ENCODE peak calls at places on chromosomes 16 and 17, in eight cellular contexts. One of them, this sample, is unnamed.

GRCh38 chr17:82720204-82720603 is 3.7 kb downstream of the FN3KRP start:
- DNase-seq in activated CD4-positive, alpha-beta T cell treated with anti-CD3 and anti-CD28 coated beads, Interleukin-2, amount 10 ng/mL, durations not matched to agents 7 days and 5 days: no peak
- DNase-seq in fibroblast of mammary gland: no peak
- DNase-seq in stomach: no peak
- DNase-seq in GM04503: no peak
- DNase-seq in HTR-8/SVneo: no peak
- DNase-seq in heart left ventricle: no peak
- DNase-seq in skeletal muscle cell: no peak
- DNase-seq in this sample: no peak

GRCh38 chr16:59249049-59249448 is 514.9 kb upstream of the GOT2 start:
- DNase-seq in activated CD4-positive, alpha-beta T cell treated with anti-CD3 and anti-CD28 coated beads, Interleukin-2, amount 10 ng/mL, durations not matched to agents 7 days and 5 days: no peak
- DNase-seq in fibroblast of mammary gland: no peak
- DNase-seq in stomach: no peak
- DNase-seq in GM04503: no peak
- DNase-seq in HTR-8/SVneo: no peak
- DNase-seq in heart left ventricle: no peak
- DNase-seq in skeletal muscle cell: no peak
- DNase-seq in this sample: no peak

GRCh38 chr17:82815790-82816305 is 24.0 kb downstream of the ZNF750 start:
- DNase-seq in activated CD4-positive, alpha-beta T cell treated with anti-CD3 and anti-CD28 coated beads, Interleukin-2, amount 10 ng/mL, durations not matched to agents 7 days and 5 days: no peak
- DNase-seq in fibroblast of mammary gland: no peak
- DNase-seq in stomach: no peak
- DNase-seq in GM04503: no peak
- DNase-seq in HTR-8/SVneo: no peak
- DNase-seq in heart left ventricle: no peak
- DNase-seq in skeletal muscle cell: no peak
- DNase-seq in this sample: no peak

GRCh38 chr17:8859029-8859803 is 8.3 kb downstream of the PIK3R6 start:
- DNase-seq in activated CD4-positive, alpha-beta T cell treated with anti-CD3 and anti-CD28 coated beads, Interleukin-2, amount 10 ng/mL, durations not matched to agents 7 days and 5 days: no peak
- DNase-seq in fibroblast of mammary gland: peak; percentile 96
- DNase-seq in stomach: no peak
- DNase-seq in GM04503: no peak
- DNase-seq in HTR-8/SVneo: peak; percentile 57
- DNase-seq in heart left ventricle: no peak
- DNase-seq in skeletal muscle cell: peak; percentile 48
- DNase-seq in this sample: no peak

GRCh38 chr16:9092963-9093477 is 1.6 kb downstream of the HAPSTR1 start:
- DNase-seq in activated CD4-positive, alpha-beta T cell treated with anti-CD3 and anti-CD28 coated beads, Interleukin-2, amount 10 ng/mL, durations not matched to agents 7 days and 5 days: peak; percentile 41
- DNase-seq in fibroblast of mammary gland: no peak
- DNase-seq in stomach: peak; percentile 55
- DNase-seq in GM04503: no peak
- DNase-seq in HTR-8/SVneo: no peak
- DNase-seq in heart left ventricle: peak; percentile 47
- DNase-seq in skeletal muscle cell: no peak
- DNase-seq in this sample: peak; percentile 79

GRCh38 chr16:9870962-9871361 is 311.3 kb downstream of the GRIN2A start:
- DNase-seq in activated CD4-positive, alpha-beta T cell treated with anti-CD3 and anti-CD28 coated beads, Interleukin-2, amount 10 ng/mL, durations not matched to agents 7 days and 5 days: no peak
- DNase-seq in fibroblast of mammary gland: no peak
- DNase-seq in stomach: no peak
- DNase-seq in GM04503: no peak
- DNase-seq in HTR-8/SVneo: no peak
- DNase-seq in heart left ventricle: no peak
- DNase-seq in skeletal muscle cell: no peak
- DNase-seq in this sample: no peak

GRCh38 chr17:75077490-75078096 is 10.2 kb upstream of the SLC16A5 start:
- DNase-seq in activated CD4-positive, alpha-beta T cell treated with anti-CD3 and anti-CD28 coated beads, Interleukin-2, amount 10 ng/mL, durations not matched to agents 7 days and 5 days: peak; percentile 48
- DNase-seq in fibroblast of mammary gland: no peak
- DNase-seq in stomach: peak; percentile 83
- DNase-seq in GM04503: no peak
- DNase-seq in HTR-8/SVneo: no peak
- DNase-seq in heart left ventricle: peak; percentile 88
- DNase-seq in skeletal muscle cell: no peak
- DNase-seq in this sample: peak; percentile 78

GRCh38 chr16:79988089-79988488 is 387.6 kb upstream of the MAF start:
- DNase-seq in activated CD4-positive, alpha-beta T cell treated with anti-CD3 and anti-CD28 coated beads, Interleukin-2, amount 10 ng/mL, durations not matched to agents 7 days and 5 days: no peak
- DNase-seq in fibroblast of mammary gland: no peak
- DNase-seq in stomach: no peak
- DNase-seq in GM04503: no peak
- DNase-seq in HTR-8/SVneo: no peak
- DNase-seq in heart left ventricle: no peak
- DNase-seq in skeletal muscle cell: no peak
- DNase-seq in this sample: no peak

GRCh38 chr17:49691086-49691676 is 13.3 kb upstream of the SPOP start:
- DNase-seq in activated CD4-positive, alpha-beta T cell treated with anti-CD3 and anti-CD28 coated beads, Interleukin-2, amount 10 ng/mL, durations not matched to agents 7 days and 5 days: no peak
- DNase-seq in fibroblast of mammary gland: peak; percentile 23
- DNase-seq in stomach: no peak
- DNase-seq in GM04503: no peak
- DNase-seq in HTR-8/SVneo: no peak
- DNase-seq in heart left ventricle: peak; percentile 62
- DNase-seq in skeletal muscle cell: no peak
- DNase-seq in this sample: no peak

GRCh38 chr17:47324224-47325020 is 667 bp downstream of the EFCAB13 start:
- DNase-seq in activated CD4-positive, alpha-beta T cell treated with anti-CD3 and anti-CD28 coated beads, Interleukin-2, amount 10 ng/mL, durations not matched to agents 7 days and 5 days: peak; percentile 59
- DNase-seq in fibroblast of mammary gland: peak; percentile 52
- DNase-seq in stomach: peak; percentile 63
- DNase-seq in GM04503: no peak
- DNase-seq in HTR-8/SVneo: peak; percentile 50
- DNase-seq in heart left ventricle: peak; percentile 57
- DNase-seq in skeletal muscle cell: no peak
- DNase-seq in this sample: no peak

GRCh38 chr17:57379237-57380054 is 123.1 kb downstream of the MSI2 start:
- DNase-seq in activated CD4-positive, alpha-beta T cell treated with anti-CD3 and anti-CD28 coated beads, Interleukin-2, amount 10 ng/mL, durations not matched to agents 7 days and 5 days: no peak
- DNase-seq in fibroblast of mammary gland: no peak
- DNase-seq in stomach: no peak
- DNase-seq in GM04503: no peak
- DNase-seq in HTR-8/SVneo: peak; percentile 77
- DNase-seq in heart left ventricle: peak; percentile 43
- DNase-seq in skeletal muscle cell: no peak
- DNase-seq in this sample: no peak

GRCh38 chr16:70703041-70703834 is 17.4 kb upstream of the MTSS2 start:
- DNase-seq in activated CD4-positive, alpha-beta T cell treated with anti-CD3 and anti-CD28 coated beads, Interleukin-2, amount 10 ng/mL, durations not matched to agents 7 days and 5 days: no peak
- DNase-seq in fibroblast of mammary gland: peak; percentile 87
- DNase-seq in stomach: no peak
- DNase-seq in GM04503: peak; percentile 94
- DNase-seq in HTR-8/SVneo: no peak
- DNase-seq in heart left ventricle: peak; percentile 76
- DNase-seq in skeletal muscle cell: peak; percentile 56
- DNase-seq in this sample: no peak

GRCh38 chr17:28712037-28712704 is 483 bp upstream of the PROCA1 start:
- DNase-seq in activated CD4-positive, alpha-beta T cell treated with anti-CD3 and anti-CD28 coated beads, Interleukin-2, amount 10 ng/mL, durations not matched to agents 7 days and 5 days: peak; percentile 70
- DNase-seq in fibroblast of mammary gland: no peak
- DNase-seq in stomach: no peak
- DNase-seq in GM04503: no peak
- DNase-seq in HTR-8/SVneo: no peak
- DNase-seq in heart left ventricle: peak; percentile 66
- DNase-seq in skeletal muscle cell: no peak
- DNase-seq in this sample: peak; percentile 90

GRCh38 chr17:64420143-64420670 is 28.7 kb upstream of the MILR1 start:
- DNase-seq in activated CD4-positive, alpha-beta T cell treated with anti-CD3 and anti-CD28 coated beads, Interleukin-2, amount 10 ng/mL, durations not matched to agents 7 days and 5 days: peak; percentile 67
- DNase-seq in fibroblast of mammary gland: peak; percentile 90
- DNase-seq in stomach: no peak
- DNase-seq in GM04503: peak; percentile 37
- DNase-seq in HTR-8/SVneo: peak; percentile 77
- DNase-seq in heart left ventricle: no peak
- DNase-seq in skeletal muscle cell: peak; percentile 41
- DNase-seq in this sample: no peak

GRCh38 chr16:22694887-22695382 is 119.0 kb upstream of the HS3ST2 start:
- DNase-seq in activated CD4-positive, alpha-beta T cell treated with anti-CD3 and anti-CD28 coated beads, Interleukin-2, amount 10 ng/mL, durations not matched to agents 7 days and 5 days: no peak
- DNase-seq in fibroblast of mammary gland: peak; percentile 93
- DNase-seq in stomach: no peak
- DNase-seq in GM04503: peak; percentile 99
- DNase-seq in HTR-8/SVneo: no peak
- DNase-seq in heart left ventricle: no peak
- DNase-seq in skeletal muscle cell: peak; percentile 48
- DNase-seq in this sample: no peak

GRCh38 chr16:80569440-80570105 is 28.8 kb downstream of the DYNLRB2 start:
- DNase-seq in activated CD4-positive, alpha-beta T cell treated with anti-CD3 and anti-CD28 coated beads, Interleukin-2, amount 10 ng/mL, durations not matched to agents 7 days and 5 days: peak; percentile 67
- DNase-seq in fibroblast of mammary gland: peak; percentile 32
- DNase-seq in stomach: no peak
- DNase-seq in GM04503: no peak
- DNase-seq in HTR-8/SVneo: peak; percentile 92
- DNase-seq in heart left ventricle: no peak
- DNase-seq in skeletal muscle cell: peak; percentile 39
- DNase-seq in this sample: no peak

GRCh38 chr16:6279261-6279660 is 1053.4 kb upstream of the RBFOX1 start:
- DNase-seq in activated CD4-positive, alpha-beta T cell treated with anti-CD3 and anti-CD28 coated beads, Interleukin-2, amount 10 ng/mL, durations not matched to agents 7 days and 5 days: no peak
- DNase-seq in fibroblast of mammary gland: no peak
- DNase-seq in stomach: no peak
- DNase-seq in GM04503: no peak
- DNase-seq in HTR-8/SVneo: no peak
- DNase-seq in heart left ventricle: no peak
- DNase-seq in skeletal muscle cell: no peak
- DNase-seq in this sample: no peak

GRCh38 chr17:6558276-6558675 is 1.9 kb upstream of the PITPNM3 start:
- DNase-seq in activated CD4-positive, alpha-beta T cell treated with anti-CD3 and anti-CD28 coated beads, Interleukin-2, amount 10 ng/mL, durations not matched to agents 7 days and 5 days: no peak
- DNase-seq in fibroblast of mammary gland: no peak
- DNase-seq in stomach: peak; percentile 58
- DNase-seq in GM04503: no peak
- DNase-seq in HTR-8/SVneo: no peak
- DNase-seq in heart left ventricle: no peak
- DNase-seq in skeletal muscle cell: no peak
- DNase-seq in this sample: no peak

GRCh38 chr17:63514477-63514876 is 8.7 kb upstream of the KCNH6 start:
- DNase-seq in activated CD4-positive, alpha-beta T cell treated with anti-CD3 and anti-CD28 coated beads, Interleukin-2, amount 10 ng/mL, durations not matched to agents 7 days and 5 days: no peak
- DNase-seq in fibroblast of mammary gland: no peak
- DNase-seq in stomach: no peak
- DNase-seq in GM04503: no peak
- DNase-seq in HTR-8/SVneo: no peak
- DNase-seq in heart left ventricle: no peak
- DNase-seq in skeletal muscle cell: no peak
- DNase-seq in this sample: no peak

GRCh38 chr16:54817432-54817831 is 113.2 kb upstream of the IRX5 start:
- DNase-seq in activated CD4-positive, alpha-beta T cell treated with anti-CD3 and anti-CD28 coated beads, Interleukin-2, amount 10 ng/mL, durations not matched to agents 7 days and 5 days: no peak
- DNase-seq in fibroblast of mammary gland: peak; percentile 25
- DNase-seq in stomach: peak; percentile 40
- DNase-seq in GM04503: peak; percentile 4
- DNase-seq in HTR-8/SVneo: no peak
- DNase-seq in heart left ventricle: no peak
- DNase-seq in skeletal muscle cell: peak; percentile 6
- DNase-seq in this sample: no peak

GRCh38 chr17:18259621-18260331 is 686 bp upstream of the MIEF2 start:
- DNase-seq in activated CD4-positive, alpha-beta T cell treated with anti-CD3 and anti-CD28 coated beads, Interleukin-2, amount 10 ng/mL, durations not matched to agents 7 days and 5 days: no peak
- DNase-seq in fibroblast of mammary gland: no peak
- DNase-seq in stomach: no peak
- DNase-seq in GM04503: no peak
- DNase-seq in HTR-8/SVneo: no peak
- DNase-seq in heart left ventricle: no peak
- DNase-seq in skeletal muscle cell: no peak
- DNase-seq in this sample: no peak

GRCh38 chr16:58299757-58300349 is 5.0 kb upstream of the PRSS54 start:
- DNase-seq in activated CD4-positive, alpha-beta T cell treated with anti-CD3 and anti-CD28 coated beads, Interleukin-2, amount 10 ng/mL, durations not matched to agents 7 days and 5 days: peak; percentile 39
- DNase-seq in fibroblast of mammary gland: peak; percentile 18
- DNase-seq in stomach: peak; percentile 32
- DNase-seq in GM04503: no peak
- DNase-seq in HTR-8/SVneo: peak; percentile 45
- DNase-seq in heart left ventricle: no peak
- DNase-seq in skeletal muscle cell: no peak
- DNase-seq in this sample: no peak

GRCh38 chr16:2799852-2800226 is 1.6 kb downstream of the PRSS41 start:
- DNase-seq in activated CD4-positive, alpha-beta T cell treated with anti-CD3 and anti-CD28 coated beads, Interleukin-2, amount 10 ng/mL, durations not matched to agents 7 days and 5 days: no peak
- DNase-seq in fibroblast of mammary gland: peak; percentile 42
- DNase-seq in stomach: peak; percentile 67
- DNase-seq in GM04503: no peak
- DNase-seq in HTR-8/SVneo: no peak
- DNase-seq in heart left ventricle: no peak
- DNase-seq in skeletal muscle cell: no peak
- DNase-seq in this sample: peak; percentile 24

GRCh38 chr17:1050246-1050995 is 53.5 kb downstream of the TIMM22 start:
- DNase-seq in activated CD4-positive, alpha-beta T cell treated with anti-CD3 and anti-CD28 coated beads, Interleukin-2, amount 10 ng/mL, durations not matched to agents 7 days and 5 days: no peak
- DNase-seq in fibroblast of mammary gland: no peak
- DNase-seq in stomach: no peak
- DNase-seq in GM04503: no peak
- DNase-seq in HTR-8/SVneo: no peak
- DNase-seq in heart left ventricle: peak; percentile 5
- DNase-seq in skeletal muscle cell: no peak
- DNase-seq in this sample: peak; percentile 55

This sample was measured in left lung.